ENCODE peak calls at places on chromosomes 16 and 17, in five cellular contexts. J is tibial artery, O is cardiac fibroblast, B is Calu3, G is tibial nerve. P is an unnamed sample.

GRCh38 chr17:63927464-63928171 is 4.5 kb downstream of the CD79B start:
- DNase-seq in J (no peak), O (no peak), B (no peak), G (no peak), P (peak)

GRCh38 chr17:81499601-81499970 is 13.0 kb downstream of the ACTG1 start:
- DNase-seq in J (no peak), O (no peak), B (no peak), G (no peak), P (peak)

GRCh38 chr16:9033125-9033830 is 58.2 kb upstream of the HAPSTR1 start:
- DNase-seq in J (no peak), O (peak), B (peak), G (peak), P (no peak)

GRCh38 chr17:50146927-50147640 is 3.4 kb downstream of the PPP1R9B start:
- DNase-seq in J (peak), O (no peak), B (no peak), G (no peak), P (no peak)

GRCh38 chr16:51577621-51578303 is 426.7 kb upstream of the SALL1 start:
- DNase-seq in J (no peak), O (no peak), B (peak), G (no peak), P (no peak)

GRCh38 chr17:63523256-63523869 is at the start of gene KCNH6:
- DNase-seq in J (no peak), O (no peak), B (no peak), G (no peak), P (no peak)

GRCh38 chr17:50129946-50130777 is at the start of gene SAMD14:
- DNase-seq in J (peak), O (no peak), B (no peak), G (no peak), P (peak)

GRCh38 chr17:67602974-67603373 is 114.8 kb upstream of the NOL11 start:
- DNase-seq in J (no peak), O (peak), B (peak), G (no peak), P (no peak)

GRCh38 chr17:48825446-48826381 is 5.1 kb upstream of the CALCOCO2 start:
- DNase-seq in J (no peak), O (peak), B (no peak), G (no peak), P (no peak)

GRCh38 chr17:68298601-68299000 is 7.3 kb downstream of the ARSG start:
- DNase-seq in J (no peak), O (no peak), B (no peak), G (no peak), P (no peak)

GRCh38 chr16:75714661-75715060 is 11.6 kb downstream of the CPHXL start:
- DNase-seq in J (no peak), O (no peak), B (no peak), G (no peak), P (no peak)

GRCh38 chr16:11302977-11303376 is 21.8 kb upstream of the PRM1 start:
- DNase-seq in J (no peak), O (no peak), B (no peak), G (no peak), P (no peak)

GRCh38 chr16:88961031-88961430 is 16.0 kb downstream of the CBFA2T3 start:
- DNase-seq in J (no peak), O (no peak), B (no peak), G (no peak), P (no peak)

GRCh38 chr16:51056331-51056730 is 94.7 kb downstream of the SALL1 start:
- DNase-seq in J (no peak), O (no peak), B (no peak), G (no peak), P (no peak)

GRCh38 chr17:18056214-18056613 is 17.0 kb downstream of the GID4 start:
- DNase-seq in J (no peak), O (no peak), B (no peak), G (no peak), P (no peak)

GRCh38 chr16:78284957-78285434 is 185.5 kb downstream of the WWOX start:
- DNase-seq in J (no peak), O (no peak), B (no peak), G (no peak), P (no peak)

GRCh38 chr17:72863511-72864175 is 228.8 kb downstream of the SLC39A11 start:
- DNase-seq in J (no peak), O (no peak), B (no peak), G (no peak), P (no peak)

GRCh38 chr16:80527297-80527696 is 13.5 kb upstream of the DYNLRB2 start:
- DNase-seq in J (no peak), O (peak), B (peak), G (no peak), P (no peak)

GRCh38 chr17:1340371-1340770 is 59.7 kb downstream of the YWHAE start:
- DNase-seq in J (peak), O (no peak), B (no peak), G (no peak), P (peak)

GRCh38 chr17:2893422-2893914 is 97.2 kb downstream of the RAP1GAP2 start:
- DNase-seq in J (no peak), O (no peak), B (peak), G (no peak), P (no peak)

GRCh38 chr17:80827646-80828643 is 163.7 kb upstream of the CHMP6 start:
- DNase-seq in J (peak), O (no peak), B (no peak), G (no peak), P (no peak)

GRCh38 chr17:54920819-54921218 is 20.2 kb downstream of the TOM1L1 start:
- DNase-seq in J (no peak), O (no peak), B (no peak), G (no peak), P (no peak)

GRCh38 chr17:42111901-42112551 is 488 bp downstream of the DHX58 start:
- DNase-seq in J (peak), O (peak), B (peak), G (no peak), P (no peak)

GRCh38 chr16:55655709-55656694 is at the start of gene SLC6A2:
- DNase-seq in J (no peak), O (peak), B (no peak), G (no peak), P (no peak)

GRCh38 chr16:24834459-24835335 is 11.1 kb upstream of the SLC5A11 start:
- DNase-seq in J (no peak), O (peak), B (peak), G (no peak), P (no peak)

GRCh38 chr16:24852281-24852721 is 6.5 kb downstream of the SLC5A11 start:
- DNase-seq in J (peak), O (no peak), B (no peak), G (no peak), P (no peak)

GRCh38 chr17:68437979-68438877 is 19.1 kb downstream of the WIPI1 start:
- DNase-seq in J (peak), O (no peak), B (peak), G (no peak), P (no peak)

GRCh38 chr17:72879877-72880276 is 212.6 kb downstream of the SLC39A11 start:
- DNase-seq in J (no peak), O (no peak), B (no peak), G (no peak), P (no peak)

GRCh38 chr17:2624292-2624731 is 30.9 kb downstream of the PAFAH1B1 start:
- DNase-seq in J (no peak), O (no peak), B (no peak), G (no peak), P (no peak)

GRCh38 chr16:82888616-82889015 is 261.8 kb downstream of the CDH13 start:
- DNase-seq in J (no peak), O (no peak), B (no peak), G (no peak), P (no peak)

GRCh38 chr17:43878260-43879082 is 28.9 kb downstream of the MPP2 start:
- DNase-seq in J (peak), O (peak), B (peak), G (peak), P (no peak)

GRCh38 chr17:9517396-9517795 is 58.2 kb downstream of the STX8 start:
- DNase-seq in J (no peak), O (no peak), B (no peak), G (no peak), P (no peak)
- TF ChIP-seq CTCF in J (no peak), O (no peak), B (no peak), G (no peak), P (no peak)

DNA sequence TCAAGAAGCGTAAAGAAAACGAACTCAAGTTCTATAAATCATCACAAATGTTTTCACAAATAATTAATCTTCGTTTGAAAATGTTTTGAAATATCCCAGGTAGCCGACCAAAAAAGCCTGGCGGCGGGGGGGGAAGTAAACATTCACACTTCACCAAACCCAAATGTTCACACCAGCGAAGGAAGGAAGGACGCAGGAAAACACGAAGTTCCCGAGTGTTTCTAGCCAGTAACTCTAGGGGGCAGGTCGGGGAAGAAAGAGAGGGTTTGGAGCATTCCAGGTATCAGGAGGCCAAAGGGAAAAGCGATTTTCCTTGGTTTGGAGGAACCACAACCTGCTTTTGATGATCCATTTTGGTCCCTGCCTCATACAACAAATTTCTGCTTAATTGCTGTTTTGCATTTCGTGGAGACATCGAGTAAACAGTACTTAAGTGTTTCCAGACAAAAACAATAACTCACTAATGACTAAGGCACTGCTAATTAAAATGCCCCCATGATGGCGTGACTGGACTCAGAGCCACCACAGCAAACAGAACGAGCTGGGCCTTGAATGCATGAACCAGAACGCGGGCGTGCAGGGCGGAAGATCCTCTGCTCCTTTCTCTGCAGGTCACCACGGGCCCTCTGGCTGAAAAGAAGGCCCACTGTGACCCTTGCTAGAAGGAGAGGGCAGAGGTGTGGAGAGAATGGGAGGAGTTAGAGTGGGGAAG is 16.6 kb downstream of the ZFHX3 start:
- DNase-seq in J (peak), O (no peak), B (no peak), G (no peak), P (no peak)
- TF ChIP-seq CTCF in J (peak), O (peak), B (no peak), G (no peak), P (peak)

GRCh38 chr17:78421534-78422266 is 43.3 kb downstream of the PGS1 start:
- DNase-seq in J (peak), O (peak), B (peak), G (peak), P (no peak)

GRCh38 chr17:78422872-78423588 is 44.6 kb downstream of the PGS1 start:
- DNase-seq in J (no peak), O (no peak), B (no peak), G (no peak), P (no peak)

GRCh38 chr17:78423961-78424747 is 45.7 kb downstream of the PGS1 start:
- DNase-seq in J (no peak), O (no peak), B (no peak), G (no peak), P (no peak)

GRCh38 chr17:78421084-78421533 is 42.7 kb downstream of the PGS1 start:
- DNase-seq in J (no peak), O (no peak), B (no peak), G (no peak), P (no peak)

GRCh38 chr17:78422267-78422605 is 43.8 kb downstream of the PGS1 start:
- DNase-seq in J (no peak), O (no peak), B (no peak), G (no peak), P (no peak)
- TF ChIP-seq CTCF in J (no peak), O (no peak), B (no peak), G (no peak), P (no peak)

DNA sequence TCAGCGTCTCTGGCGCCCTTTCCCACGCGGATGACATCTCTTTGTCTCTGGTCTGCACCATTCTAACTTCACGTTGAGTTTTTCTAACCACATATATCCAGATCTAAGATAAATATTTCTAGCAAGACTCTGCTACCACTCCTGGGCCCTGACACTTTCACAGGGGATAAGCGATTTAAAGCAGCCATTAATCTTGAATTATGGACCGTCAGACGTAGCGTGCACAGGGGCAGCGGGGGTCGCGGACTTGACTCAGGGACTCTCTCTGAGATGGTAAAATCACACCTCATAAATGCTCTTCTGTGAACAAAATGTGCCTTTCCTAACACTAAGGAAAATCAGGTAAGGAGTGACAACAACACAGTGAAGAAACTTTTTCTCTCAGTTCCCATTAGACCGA is 210.9 kb upstream of the ELAC2 start:
- DNase-seq in J (no peak), O (no peak), B (no peak), G (no peak), P (no peak)
- TF ChIP-seq CTCF in J (no peak), O (no peak), B (no peak), G (no peak), P (no peak)

GRCh38 chr17:28896491-28896883 is 1.0 kb downstream of the FLOT2 start:
- DNase-seq in J (no peak), O (no peak), B (no peak), G (no peak), P (no peak)
- TF ChIP-seq CTCF in J (no peak), O (no peak), B (no peak), G (no peak), P (no peak)

DNA sequence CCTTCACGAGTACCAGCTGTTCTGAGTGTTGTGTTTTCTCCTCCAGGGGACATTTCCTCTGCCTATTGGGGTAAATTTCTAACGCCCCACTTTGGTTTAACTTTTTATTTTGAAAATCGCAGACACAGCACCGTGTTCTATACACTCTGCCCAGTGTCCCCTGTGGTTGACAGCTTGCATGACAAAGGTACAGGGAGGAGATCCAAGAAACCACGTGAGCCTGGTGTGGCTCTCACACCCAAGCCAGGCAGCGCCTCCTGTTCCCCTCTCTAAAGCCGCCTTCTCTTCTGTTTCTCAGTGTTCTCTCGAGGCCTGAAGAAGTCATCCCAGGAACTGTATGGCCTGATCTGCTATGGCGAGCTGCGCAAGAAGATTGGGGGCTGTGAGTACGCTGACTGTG is 25.4 kb downstream of the CRAMP1 start:
- DNase-seq in J (no peak), O (no peak), B (no peak), G (no peak), P (no peak)
- TF ChIP-seq CTCF in J (no peak), O (no peak), B (no peak), G (no peak), P (no peak)

P was measured in chondrocyte.